ENCODE peak calls at places on chromosomes 5 and 9, in five cellular contexts. Y, W, C, X and T are unnamed samples.
A peak's percentile ranks its signal among the peaks of the same experiment; 100 is the strongest.

GRCh38 chr5:159330131-159330530 is at the start of gene IL12B:
- DNase-seq in Y (no peak), W (no peak), C (no peak), X (no peak), T (no peak)

GRCh38 chr9:72657023-72657422 is 135.6 kb downstream of the TMC1 start:
- DNase-seq in Y (no peak), W (no peak), C (no peak), X (no peak), T (no peak)

GRCh38 chr9:4143951-4144717 is 155.7 kb downstream of the GLIS3 start:
- DNase-seq in Y (no peak), W (no peak), C (peak; percentile 45), X (peak; percentile 69), T (peak; percentile 53)

GRCh38 chr5:177404641-177405134 is 4.2 kb upstream of the PFN3 start:
- DNase-seq in Y (no peak), W (no peak), C (no peak), X (no peak), T (no peak)

GRCh38 chr5:175642998-175643397 is 14.9 kb upstream of the HRH2 start:
- DNase-seq in Y (no peak), W (no peak), C (no peak), X (no peak), T (no peak)

GRCh38 chr5:17720070-17720469 is 85.8 kb downstream of the TAF11L14 start:
- DNase-seq in Y (no peak), W (no peak), C (no peak), X (no peak), T (no peak)

GRCh38 chr5:177600458-177601018 is 606 bp downstream of the B4GALT7 start:
- DNase-seq in Y (no peak), W (peak; percentile 52), C (no peak), X (no peak), T (no peak)

GRCh38 chr5:135184646-135185045 is 150.6 kb upstream of the PITX1 start:
- DNase-seq in Y (no peak), W (no peak), C (no peak), X (no peak), T (no peak)

GRCh38 chr5:1832511-1833250 is 31.5 kb downstream of the NDUFS6 start:
- DNase-seq in Y (no peak), W (no peak), C (no peak), X (no peak), T (no peak)

GRCh38 chr5:77282337-77283027 is 72.0 kb downstream of the PDE8B start:
- DNase-seq in Y (no peak), W (no peak), C (peak; percentile 23), X (peak; percentile 20), T (peak; percentile 43)
- TF ChIP-seq CTCF in Y (no peak), W (no peak), C (no peak), X (no peak), T (peak; percentile 13)

GRCh38 chr5:125582358-125582757 is 835.9 kb upstream of the ZNF608 start:
- DNase-seq in Y (no peak), W (no peak), C (no peak), X (no peak), T (no peak)

GRCh38 chr5:125584119-125584518 is 837.7 kb upstream of the ZNF608 start:
- DNase-seq in Y (no peak), W (no peak), C (no peak), X (no peak), T (no peak)

GRCh38 chr5:125583291-125583690 is 836.9 kb upstream of the ZNF608 start:
- DNase-seq in Y (no peak), W (no peak), C (no peak), X (no peak), T (no peak)

GRCh38 chr5:125592856-125593255 is 830.4 kb upstream of the GRAMD2B start:
- DNase-seq in Y (no peak), W (no peak), C (no peak), X (no peak), T (no peak)

GRCh38 chr5:125587631-125588030 is 835.6 kb upstream of the GRAMD2B start:
- DNase-seq in Y (no peak), W (no peak), C (no peak), X (no peak), T (no peak)
- H3K27ac ChIP-seq in Y (no peak overlapping the region), W (no peak overlapping the region), C (no peak overlapping the region), X (no peak overlapping the region), T (no peak overlapping the region)

GRCh38 chr9:133114451-133114885 is 6.6 kb downstream of the RALGDS start:
- DNase-seq in Y (peak; percentile 88), W (no peak), C (no peak), X (no peak), T (no peak)
- TF ChIP-seq CTCF in Y (no peak), W (no peak), C (no peak), X (no peak), T (no peak)

GRCh38 chr5:71482132-71482531 is 26.7 kb downstream of the BDP1 start:
- DNase-seq in Y (no peak), W (no peak), C (peak; percentile 63), X (no peak), T (no peak)

GRCh38 chr5:71481441-71481840 is 26.0 kb downstream of the BDP1 start:
- DNase-seq in Y (no peak), W (no peak), C (no peak), X (no peak), T (no peak)

DNA sequence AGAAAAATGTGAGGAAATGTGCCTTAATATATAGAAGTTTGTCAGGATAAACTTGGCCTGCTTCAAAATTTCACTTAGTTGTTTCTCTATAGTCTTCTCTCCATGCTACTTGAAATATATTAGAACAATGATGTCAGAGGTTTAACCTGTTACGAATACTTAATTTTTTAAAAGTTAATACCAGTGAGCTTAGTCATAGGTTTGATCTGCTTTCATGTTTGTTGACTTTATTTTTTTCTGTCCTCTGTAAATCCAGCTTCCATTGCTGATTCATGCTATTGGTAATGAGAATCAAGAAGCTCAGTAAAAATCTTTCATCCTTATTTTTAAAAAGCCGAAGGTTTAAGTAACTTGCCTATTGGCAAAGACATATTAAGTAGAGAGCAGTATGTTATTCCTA is 27.9 kb downstream of the BDP1 start:
- DNase-seq in Y (no peak), W (no peak), C (peak; percentile 74), X (no peak), T (no peak)
- H3K27ac ChIP-seq in Y (no peak overlapping the region), W (no peak overlapping the region), C (peak overlapping the region; percentile 80), X (no peak overlapping the region), T (peak overlapping the region; percentile 35)

GRCh38 chr9:131856105-131856504 is 116.2 kb upstream of the RAPGEF1 start:
- DNase-seq in Y (no peak), W (no peak), C (peak; percentile 45), X (peak; percentile 43), T (no peak)
- TF ChIP-seq CTCF in Y (no peak), W (no peak), C (peak; percentile 12), X (peak; percentile 39), T (no peak)

GRCh38 chr5:174065528-174066189 is 20.2 kb downstream of the NSG2 start:
- DNase-seq in Y (no peak), W (no peak), C (no peak), X (peak; percentile 13), T (peak; percentile 61)
- H3K27ac ChIP-seq in Y (no peak overlapping the region), W (no peak overlapping the region), C (no peak overlapping the region), X (no peak overlapping the region), T (no peak overlapping the region)

GRCh38 chr5:55715519-55716078 is 3.5 kb upstream of the SLC38A9 start:
- DNase-seq in Y (no peak), W (no peak), C (no peak), X (no peak), T (no peak)

GRCh38 chr5:55714749-55715148 is 2.6 kb upstream of the SLC38A9 start:
- DNase-seq in Y (no peak), W (no peak), C (no peak), X (no peak), T (no peak)

GRCh38 chr5:55712023-55712859 is at the start of gene SLC38A9:
- DNase-seq in Y (peak; percentile 98), W (peak; percentile 96), C (peak; percentile 93), X (peak; percentile 97), T (peak; percentile 97)

GRCh38 chr5:55713871-55714270 is 1.7 kb upstream of the SLC38A9 start:
- DNase-seq in Y (no peak), W (no peak), C (no peak), X (no peak), T (no peak)

DNA sequence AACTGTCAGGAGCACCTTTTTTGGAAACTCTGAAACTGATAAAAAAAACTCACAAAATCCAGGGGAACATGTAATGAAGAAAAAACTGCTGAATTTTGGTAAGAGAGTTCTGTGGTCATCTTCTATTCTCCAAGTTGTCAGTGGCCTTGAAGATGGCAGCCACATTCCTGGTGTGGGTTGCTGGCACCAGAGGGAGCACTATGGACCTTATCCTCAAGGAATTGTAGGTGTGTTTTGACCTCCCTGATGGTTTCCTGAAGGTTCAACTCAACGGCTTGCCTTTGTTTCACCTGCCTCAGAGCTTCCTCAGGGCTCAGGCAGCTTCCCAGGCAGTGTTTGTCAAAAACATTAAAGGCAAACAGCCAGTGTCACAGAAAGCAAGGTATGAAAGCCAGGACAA is 2.2 kb upstream of the SLC38A9 start:
- DNase-seq in Y (no peak), W (no peak), C (peak; percentile 45), X (no peak), T (no peak)
- TF ChIP-seq CTCF in Y (no peak), W (no peak), C (peak; percentile 18), X (no peak), T (no peak)

GRCh38 chr5:56415356-56415765 is 182.2 kb upstream of the ANKRD55 start:
- DNase-seq in Y (peak; percentile 59), W (no peak), C (peak; percentile 54), X (no peak), T (peak; percentile 73)
- H3K27ac ChIP-seq in Y (no peak overlapping the region), W (peak overlapping the region; percentile 75), C (peak overlapping the region; percentile 54), X (no peak overlapping the region), T (peak overlapping the region; percentile 74)

DNA sequence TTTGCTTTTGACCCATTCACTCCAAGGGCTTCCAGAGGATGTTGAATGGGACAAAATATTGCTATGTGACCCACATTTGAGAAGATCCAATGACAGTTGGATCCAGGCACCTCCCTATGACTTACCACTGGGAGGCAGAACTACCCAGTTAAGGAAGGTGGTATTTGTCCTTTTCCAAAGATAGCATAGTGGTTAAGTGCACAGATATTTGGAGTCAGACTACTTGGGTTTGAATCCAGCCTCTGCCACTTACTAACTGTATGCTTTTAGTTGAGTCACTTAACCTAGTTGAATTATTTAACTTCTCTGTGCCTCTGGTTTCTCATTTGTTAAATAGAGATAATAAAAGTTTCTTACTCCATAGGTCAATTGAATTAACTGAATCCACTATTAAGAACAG is 74.5 kb upstream of the PALM2AKAP2 start:
- DNase-seq in Y (no peak), W (no peak), C (peak; percentile 46), X (peak; percentile 31), T (no peak)
- TF ChIP-seq CTCF in Y (no peak), W (no peak), C (no peak), X (no peak), T (no peak)

DNA sequence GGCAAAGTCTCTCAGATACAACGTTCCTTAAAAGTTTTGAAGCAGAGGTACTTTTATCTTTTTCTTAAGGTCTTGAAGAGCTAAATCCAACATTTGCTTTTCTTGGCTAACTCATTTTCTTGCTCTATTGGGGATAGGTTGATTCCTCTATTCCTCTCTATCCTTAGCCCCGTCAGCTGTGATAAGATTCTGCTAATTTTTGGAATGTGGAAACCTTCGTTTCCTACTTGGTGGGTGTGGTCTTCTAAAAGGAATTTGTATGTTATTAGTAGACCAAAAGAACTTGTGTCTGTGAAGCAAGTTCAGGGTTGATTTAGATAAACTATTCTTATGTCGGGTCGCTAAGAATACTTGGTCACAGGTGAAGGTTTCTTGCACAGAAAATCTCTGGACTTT is 308.6 kb downstream of the ADAMTS6 start:
- DNase-seq in Y (no peak), W (no peak), C (no peak), X (no peak), T (no peak)
- H3K27ac ChIP-seq in Y (no peak overlapping the region), W (no peak overlapping the region), C (no peak overlapping the region), X (no peak overlapping the region), T (no peak overlapping the region)